ENCODE peak calls at places on chromosomes 4 and X, in seven cellular contexts. K is brain microvascular endothelial cell, O is upper lobe of right lung, S is GM12865, L is fibroblast of mammary gland, H is right lobe of liver, V is mucosa of descending colon. Q is an unnamed sample.

GRCh38 chrX:119790977-119791436 is 423 bp downstream of the RPL39 start:
- DNase-seq in S (peak), L (peak), O (no peak), K (peak), H (peak), V (peak), Q (peak)

GRCh38 chr4:143241892-143242291 is 57.2 kb downstream of the USP38 start:
- DNase-seq in L (peak), O (no peak), H (no peak), K (no peak), V (no peak), S (peak), Q (peak)

GRCh38 chrX:19595036-19595435 is 79.7 kb upstream of the MAP3K15 start:
- DNase-seq in K (no peak), S (no peak), V (no peak), O (no peak), H (no peak), L (peak), Q (peak)

GRCh38 chrX:52271212-52271611 is 86.5 kb downstream of the MAGED4 start:
- DNase-seq in S (peak), L (peak), H (no peak), K (no peak), V (no peak), O (no peak), Q (peak)

GRCh38 chr4:171954650-171955049 is 141.4 kb downstream of the GALNTL6 start:
- DNase-seq in L (no peak), H (no peak), S (peak), K (no peak), O (no peak), V (no peak), Q (no peak)

GRCh38 chr4:141660880-141661279 is 24.5 kb downstream of the IL15 start:
- DNase-seq in V (no peak), L (no peak), K (no peak), O (no peak), H (no peak), S (no peak), Q (no peak)

GRCh38 chrX:68415289-68415688 is 18.0 kb downstream of the OPHN1 start:
- DNase-seq in L (peak), S (no peak), H (no peak), O (no peak), V (no peak), K (peak), Q (peak)

GRCh38 chr4:158020734-158021346 is 152.0 kb downstream of the GASK1B start:
- DNase-seq in L (peak), H (no peak), S (no peak), V (no peak), O (no peak), K (peak), Q (peak)

GRCh38 chr4:11446156-11446811 is 17.6 kb upstream of the HS3ST1 start:
- DNase-seq in H (no peak), O (no peak), V (no peak), S (no peak), K (peak), L (no peak), Q (peak)

GRCh38 chr4:6758732-6759131 is 23.8 kb upstream of the KIAA0232 start:
- DNase-seq in H (no peak), O (no peak), V (no peak), S (no peak), L (no peak), K (no peak), Q (no peak)

GRCh38 chrX:15221321-15221720 is 48.6 kb downstream of the ASB9 start:
- DNase-seq in H (no peak), L (no peak), O (no peak), S (no peak), K (no peak), V (no peak), Q (no peak)

GRCh38 chr4:99885063-99885664 is 9.1 kb downstream of the LAMTOR3 start:
- DNase-seq in O (no peak), K (peak), S (peak), V (no peak), H (no peak), L (peak), Q (peak)

GRCh38 chrX:121322159-121322558 is 274.7 kb downstream of the GLUD2 start:
- DNase-seq in L (peak), O (no peak), S (no peak), V (no peak), H (no peak), K (peak), Q (no peak)

GRCh38 chr4:115711575-115711974 is 598.2 kb upstream of the NDST4 start:
- DNase-seq in V (no peak), S (no peak), L (no peak), H (no peak), K (no peak), O (no peak), Q (no peak)

GRCh38 chrX:40298569-40298968 is 200.8 kb upstream of the BCOR start:
- DNase-seq in L (no peak), H (no peak), K (no peak), S (no peak), V (no peak), O (no peak), Q (no peak)

GRCh38 chr4:3452376-3452775 is 10.6 kb downstream of the HGFAC start:
- DNase-seq in V (no peak), L (no peak), S (no peak), O (no peak), H (no peak), K (no peak), Q (no peak)
- TF ChIP-seq CTCF in V (no peak), L (peak), S (peak), O (peak), H (peak), K (peak), Q (peak)

GRCh38 chr4:129377131-129377845 is 281.3 kb downstream of the C4orf33 start:
- DNase-seq in S (no peak), H (no peak), V (no peak), O (no peak), L (no peak), K (no peak), Q (no peak)

GRCh38 chr4:129371901-129372300 is 275.9 kb downstream of the C4orf33 start:
- DNase-seq in K (no peak), L (peak), S (no peak), H (no peak), O (no peak), V (no peak), Q (no peak)
- H3K4me3 ChIP-seq in K (no peak), L (no peak), S (no peak), H (no peak), O (no peak), V (no peak), Q (no peak)

DNA sequence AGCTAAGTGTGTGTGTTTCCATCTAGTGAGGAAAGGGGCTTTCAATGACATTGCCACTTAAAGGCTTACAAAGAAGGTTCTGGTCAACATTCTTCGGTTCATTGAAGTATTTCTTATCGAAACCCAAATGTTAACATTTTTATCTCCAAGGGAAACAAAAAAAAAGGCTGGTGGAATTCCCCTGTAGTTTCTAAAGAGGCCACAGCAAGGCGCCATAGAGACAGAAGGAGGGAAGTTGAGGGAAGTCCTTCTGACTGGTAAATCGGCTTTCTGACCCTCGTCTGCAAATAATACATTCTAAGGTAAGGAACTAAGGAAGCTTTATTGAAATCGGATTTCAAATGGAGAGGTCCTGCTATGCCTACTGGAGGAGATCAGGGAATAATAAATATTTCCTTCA is 1.7 kb upstream of the ZFP42 start:
- DNase-seq in K (peak), S (no peak), H (no peak), L (peak), V (no peak), O (no peak), Q (no peak)
- TF ChIP-seq CTCF in K (peak), S (no peak), H (no peak), L (peak), V (no peak), O (peak), Q (no peak)

GRCh38 chr4:159240690-159241089 is 137.8 kb downstream of the RAPGEF2 start:
- DNase-seq in O (no peak), H (no peak), L (peak), S (no peak), V (no peak), K (no peak), Q (peak)
- H3K4me3 ChIP-seq in O (no peak), H (no peak), L (no peak), S (no peak), V (no peak), K (no peak), Q (no peak)

DNA sequence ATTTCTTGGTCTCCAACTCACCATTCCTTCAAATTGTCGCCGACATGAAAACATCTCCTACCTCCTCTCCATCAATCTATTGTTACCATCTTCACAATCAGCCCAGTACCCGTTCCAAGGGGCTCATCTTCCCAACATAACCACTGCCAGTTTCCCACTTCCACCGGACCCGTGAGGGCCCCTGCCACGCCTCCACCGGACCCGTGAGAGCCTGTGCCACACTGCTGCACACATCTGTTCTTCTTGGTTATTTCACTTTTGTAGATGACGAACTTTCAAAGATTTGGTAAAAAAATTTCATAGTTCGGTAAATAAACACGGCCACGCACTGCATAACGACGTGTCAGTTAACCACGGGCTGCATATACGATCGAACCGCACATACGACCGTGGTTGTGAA is 65.0 kb downstream of the FAT1 start:
- DNase-seq in S (no peak), K (no peak), V (no peak), L (no peak), H (no peak), O (no peak), Q (no peak)
- TF ChIP-seq CTCF in S (no peak), K (no peak), V (no peak), L (no peak), H (no peak), O (no peak), Q (no peak)

DNA sequence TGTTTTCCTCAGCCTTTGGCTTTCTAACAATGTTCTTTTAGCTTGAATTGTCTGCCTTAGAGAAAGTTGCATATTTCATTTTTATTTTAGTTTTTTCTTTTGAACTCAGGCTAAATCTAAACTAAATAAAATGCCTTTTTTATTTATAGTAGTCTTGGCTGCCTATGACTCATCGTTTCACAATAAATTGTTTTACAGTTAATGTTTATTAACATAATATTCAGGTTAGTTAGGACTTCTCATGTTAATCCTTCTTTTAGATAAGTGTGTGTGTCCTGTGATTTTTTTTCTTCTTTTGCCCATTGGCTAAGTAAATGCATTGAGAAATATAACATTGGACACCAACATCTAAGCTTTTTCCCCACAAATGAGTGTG is 1.6 kb downstream of the RP2 start:
- DNase-seq in K (no peak), L (peak), S (no peak), V (no peak), O (no peak), H (no peak), Q (peak)
- H3K4me3 ChIP-seq in K (peak), L (peak), S (peak), V (no peak), O (peak), H (no peak), Q (peak)

GRCh38 chrX:64205735-64206491 is 405 bp upstream of the AMER1 start:
- DNase-seq in V (peak), S (peak), O (peak), L (peak), K (peak), H (peak), Q (peak)
- TF ChIP-seq CTCF in V (no peak), S (peak), O (peak), L (no peak), K (no peak), H (no peak), Q (no peak)

DNA sequence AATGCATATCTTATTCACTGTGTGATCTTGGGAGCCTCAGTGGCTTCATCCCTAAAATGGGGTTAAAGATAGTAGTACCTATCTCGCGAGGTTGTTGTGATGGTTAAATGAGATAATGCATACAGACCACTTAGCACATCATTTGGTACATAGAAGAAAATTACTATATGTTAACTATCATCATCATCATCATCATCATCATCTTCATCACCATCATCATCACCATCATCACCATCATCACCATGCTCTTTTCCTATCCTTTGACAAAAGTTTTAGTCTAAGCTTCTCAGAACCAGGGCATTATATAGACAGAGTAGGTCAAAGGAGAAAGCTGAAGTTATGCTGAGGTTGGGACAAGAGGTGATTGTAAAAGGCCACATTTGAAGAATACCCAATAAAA is 145.0 kb downstream of the GPC3 start:
- DNase-seq in H (no peak), K (no peak), S (no peak), V (no peak), L (no peak), O (no peak), Q (no peak)
- H3K4me3 ChIP-seq in H (no peak), K (no peak), S (no peak), V (no peak), L (no peak), O (no peak), Q (no peak)

GRCh38 chrX:111869639-111870034 is 6.3 kb upstream of the TRPC5OS start:
- DNase-seq in S (peak), O (no peak), K (peak), H (peak), L (peak), V (no peak), Q (peak)
- TF ChIP-seq CTCF in S (peak), O (peak), K (peak), H (peak), L (peak), V (no peak), Q (peak)

GRCh38 chr4:1183985-1184773 is 11.8 kb upstream of the SPON2 start:
- DNase-seq in S (peak), H (no peak), V (no peak), O (peak), L (no peak), K (no peak), Q (peak)
- H3K4me3 ChIP-seq in S (peak), H (no peak), V (no peak), O (no peak), L (no peak), K (no peak), Q (no peak)